ENCODE peak calls at places on chromosomes 6 and 20, in six cellular contexts. H, C, V, Q, D and E are unnamed samples.

GRCh38 chr6:56749632-56750151 is 107.0 kb upstream of the DST start:
- DNase-seq in H (no peak), C (peak; percentile 46), V (peak; percentile 27), Q (no peak), D (no peak), E (peak; percentile 84)

GRCh38 chr6:46320505-46320904 is 149.7 kb upstream of the ENPP5 start:
- DNase-seq in H (no peak), C (peak; percentile 24), V (no peak), Q (no peak), D (no peak), E (peak; percentile 7)

GRCh38 chr6:143621876-143622605 is 55.7 kb upstream of the PHACTR2 start:
- DNase-seq in H (no peak), C (no peak), V (no peak), Q (no peak), D (no peak), E (no peak)

GRCh38 chr6:1700283-1700967 is 90.7 kb downstream of the FOXC1 start:
- DNase-seq in H (no peak), C (no peak), V (no peak), Q (no peak), D (no peak), E (no peak)

GRCh38 chr6:85473748-85474147 is 23.9 kb downstream of the NT5E start:
- DNase-seq in H (no peak), C (no peak), V (no peak), Q (peak; percentile 2), D (no peak), E (no peak)

GRCh38 chr6:162179196-162179951 is 548.2 kb downstream of the PRKN start:
- DNase-seq in H (no peak), C (no peak), V (no peak), Q (no peak), D (no peak), E (no peak)

GRCh38 chr20:889110-889509 is 27.0 kb downstream of the ANGPT4 start:
- DNase-seq in H (peak; percentile 4), C (no peak), V (no peak), Q (no peak), D (no peak), E (no peak)

GRCh38 chr6:133551847-133552331 is 310.7 kb downstream of the EYA4 start:
- DNase-seq in H (peak; percentile 96), C (peak; percentile 95), V (peak; percentile 76), Q (peak; percentile 50), D (no peak), E (peak; percentile 96)

GRCh38 chr6:43250992-43251373 is 7.7 kb downstream of the TTBK1 start:
- DNase-seq in H (no peak), C (no peak), V (no peak), Q (peak; percentile 51), D (no peak), E (no peak)

GRCh38 chr6:113457156-113457555 is 400.0 kb upstream of the MARCKS start:
- DNase-seq in H (peak; percentile 92), C (peak; percentile 94), V (peak; percentile 58), Q (no peak), D (no peak), E (peak; percentile 98)

GRCh38 chr6:47096233-47096887 is 54.2 kb upstream of the ADGRF1 start:
- DNase-seq in H (no peak), C (no peak), V (no peak), Q (no peak), D (no peak), E (peak; percentile 60)

GRCh38 chr6:56293756-56294155 is 46.4 kb upstream of the COL21A1 start:
- DNase-seq in H (peak; percentile 44), C (no peak), V (no peak), Q (no peak), D (no peak), E (no peak)

GRCh38 chr6:128452713-128453112 is 67.7 kb downstream of the PTPRK start:
- DNase-seq in H (no peak), C (no peak), V (no peak), Q (no peak), D (no peak), E (no peak)

GRCh38 chr6:54655162-54655561 is 191.4 kb upstream of the FAM83B start:
- DNase-seq in H (no peak), C (no peak), V (no peak), Q (no peak), D (no peak), E (no peak)

GRCh38 chr6:34447915-34448314 is 18.0 kb upstream of the PACSIN1 start:
- DNase-seq in H (no peak), C (no peak), V (no peak), Q (peak; percentile 75), D (no peak), E (no peak)

GRCh38 chr20:62401331-62401779 is 5.7 kb downstream of the CABLES2 start:
- DNase-seq in H (no peak), C (no peak), V (no peak), Q (peak; percentile 93), D (no peak), E (peak; percentile 26)

GRCh38 chr6:15876406-15876805 is 213.6 kb upstream of the DTNBP1 start:
- DNase-seq in H (peak; percentile 57), C (peak; percentile 38), V (no peak), Q (no peak), D (no peak), E (peak; percentile 83)

GRCh38 chr6:128250370-128251070 is 269.9 kb downstream of the PTPRK start:
- DNase-seq in H (no peak), C (no peak), V (no peak), Q (no peak), D (no peak), E (no peak)

GRCh38 chr6:163790296-163790840 is 375.9 kb downstream of the QKI start:
- DNase-seq in H (no peak), C (peak; percentile 37), V (no peak), Q (no peak), D (no peak), E (no peak)

GRCh38 chr20:31806564-31807355 is 12.4 kb upstream of the MYLK2 start:
- DNase-seq in H (no peak), C (no peak), V (no peak), Q (no peak), D (no peak), E (no peak)

GRCh38 chr20:684676-685319 is 9.2 kb upstream of the SCRT2 start:
- DNase-seq in H (no peak), C (no peak), V (no peak), Q (no peak), D (no peak), E (no peak)

GRCh38 chr6:1383729-1384548 is 5.4 kb upstream of the FOXF2 start:
- DNase-seq in H (peak; percentile 42), C (no peak), V (no peak), Q (peak; percentile 85), D (no peak), E (no peak)

GRCh38 chr20:1440024-1440423 is 26.6 kb downstream of the NSFL1C start:
- DNase-seq in H (no peak), C (no peak), V (no peak), Q (peak; percentile 87), D (no peak), E (no peak)

GRCh38 chr6:157885211-157885788 is 62.3 kb downstream of the SNX9 start:
- DNase-seq in H (no peak), C (no peak), V (no peak), Q (no peak), D (no peak), E (no peak)

GRCh38 chr6:119493980-119494379 is 144.4 kb upstream of the MAN1A1 start:
- DNase-seq in H (no peak), C (no peak), V (no peak), Q (no peak), D (no peak), E (no peak)

GRCh38 chr20:54479138-54479906 is 3.9 kb downstream of the DOK5 start:
- DNase-seq in H (no peak), C (no peak), V (no peak), Q (peak; percentile 61), D (no peak), E (no peak)

GRCh38 chr20:24136659-24137246 is 148.2 kb upstream of the GGTLC1 start:
- DNase-seq in H (no peak), C (no peak), V (no peak), Q (no peak), D (no peak), E (no peak)

GRCh38 chr20:63698739-63699465 is 2.5 kb downstream of the TNFRSF6B start:
- DNase-seq in H (peak; percentile 84), C (peak; percentile 86), V (peak; percentile 94), Q (peak; percentile 71), D (no peak), E (peak; percentile 97)

GRCh38 chr6:170290306-170291128 is at the start of gene DLL1:
- DNase-seq in H (peak; percentile 57), C (peak; percentile 46), V (peak; percentile 64), Q (peak; percentile 88), D (peak; percentile 90), E (peak; percentile 68)

GRCh38 chr6:106520711-106521367 is 108.5 kb downstream of the RTN4IP1 start:
- DNase-seq in H (no peak), C (no peak), V (no peak), Q (no peak), D (no peak), E (no peak)

GRCh38 chr20:38840894-38841470 is 35.5 kb downstream of the PPP1R16B start:
- DNase-seq in H (no peak), C (no peak), V (no peak), Q (no peak), D (no peak), E (no peak)

GRCh38 chr6:41706876-41707564 is 28.4 kb downstream of the TFEB start:
- DNase-seq in H (peak; percentile 76), C (peak; percentile 79), V (peak; percentile 64), Q (no peak), D (peak; percentile 54), E (peak; percentile 62)

GRCh38 chr20:37345339-37346231 is at the start of gene SRC:
- DNase-seq in H (peak; percentile 76), C (peak; percentile 83), V (peak; percentile 90), Q (peak; percentile 91), D (peak; percentile 47), E (peak; percentile 70)

GRCh38 chr20:47269309-47270165 is 87.0 kb downstream of the ZMYND8 start:
- DNase-seq in H (peak; percentile 34), C (no peak), V (no peak), Q (no peak), D (no peak), E (no peak)

GRCh38 chr6:136067731-136068341 is 182.3 kb downstream of the MTFR2 start:
- DNase-seq in H (peak; percentile 41), C (peak; percentile 84), V (no peak), Q (peak; percentile 79), D (no peak), E (peak; percentile 43)

GRCh38 chr6:8556370-8557018 is 121.1 kb upstream of the SLC35B3 start:
- DNase-seq in H (peak; percentile 26), C (no peak), V (no peak), Q (no peak), D (no peak), E (peak; percentile 56)

GRCh38 chr20:43442310-43442880 is 15.3 kb upstream of the SRSF6 start:
- DNase-seq in H (no peak), C (peak; percentile 35), V (peak; percentile 41), Q (peak; percentile 77), D (no peak), E (no peak)